ENCODE peak calls at places on chromosome 14, in five cellular contexts. C is cardiac muscle cell, Q is stomach, Z is aorta, R is lower lobe of right lung. N is an unnamed sample.
A peak's percentile ranks its signal among the peaks of the same experiment; 100 is the strongest.

GRCh38 chr14:50318031-50318626 is 6.0 kb downstream of the DMAC2L start:
- DNase-seq in C (peak; percentile 65), Q (no peak), Z (no peak), R (no peak), N (no peak)

GRCh38 chr14:86654558-86655184 is 1124.7 kb downstream of the FLRT2 start:
- DNase-seq in C (peak; percentile 73), Q (peak; percentile 80), Z (no peak), R (peak; percentile 55), N (peak; percentile 51)

GRCh38 chr14:79629891-79630560 is 581.3 kb downstream of the DIO2 start:
- DNase-seq in C (peak; percentile 9), Q (no peak), Z (no peak), R (no peak), N (no peak)

GRCh38 chr14:28754209-28754985 is 12.2 kb upstream of the FOXG1 start:
- DNase-seq in C (peak; percentile 66), Q (no peak), Z (no peak), R (no peak), N (no peak)

GRCh38 chr14:33357225-33358010 is 418.7 kb downstream of the NPAS3 start:
- DNase-seq in C (peak; percentile 31), Q (peak; percentile 61), Z (no peak), R (no peak), N (no peak)

GRCh38 chr14:66511849-66512248 is 3.9 kb downstream of the GPHN start:
- DNase-seq in C (no peak), Q (no peak), Z (no peak), R (no peak), N (no peak)

GRCh38 chr14:94761999-94762377 is 7.9 kb downstream of the GSC start:
- DNase-seq in C (no peak), Q (no peak), Z (no peak), R (no peak), N (no peak)

GRCh38 chr14:35337557-35338255 is 45.5 kb downstream of the PSMA6 start:
- DNase-seq in C (no peak), Q (no peak), Z (no peak), R (peak; percentile 63), N (peak; percentile 43)

GRCh38 chr14:23061995-23062394 is 4.7 kb upstream of the CDH24 start:
- DNase-seq in C (peak; percentile 98), Q (peak; percentile 61), Z (peak; percentile 80), R (no peak), N (no peak)

GRCh38 chr14:106308839-106309389 is 782.5 kb downstream of the TMEM121 start:
- DNase-seq in C (no peak), Q (peak; percentile 46), Z (peak; percentile 60), R (peak; percentile 67), N (peak; percentile 37)

GRCh38 chr14:33432407-33433023 is 493.8 kb downstream of the NPAS3 start:
- DNase-seq in C (peak; percentile 62), Q (no peak), Z (no peak), R (no peak), N (no peak)

GRCh38 chr14:21894003-21894897 is 220.6 kb upstream of the OR4E1 start:
- DNase-seq in C (peak; percentile 10), Q (peak; percentile 38), Z (no peak), R (no peak), N (no peak)

GRCh38 chr14:51487848-51488247 is 163.9 kb upstream of the FRMD6 start:
- DNase-seq in C (peak; percentile 40), Q (no peak), Z (no peak), R (no peak), N (no peak)

GRCh38 chr14:49992901-49993335 is 100.0 kb downstream of the ARF6 start:
- DNase-seq in C (peak; percentile 40), Q (no peak), Z (no peak), R (no peak), N (no peak)

GRCh38 chr14:56738020-56738419 is 72.3 kb downstream of the OTX2 start:
- DNase-seq in C (no peak), Q (no peak), Z (no peak), R (no peak), N (no peak)

GRCh38 chr14:33808187-33808586 is 142.7 kb downstream of the EGLN3 start:
- DNase-seq in C (no peak), Q (no peak), Z (no peak), R (no peak), N (no peak)

GRCh38 chr14:64095620-64096019 is 198.6 kb downstream of the ESR2 start:
- DNase-seq in C (peak; percentile 50), Q (no peak), Z (no peak), R (no peak), N (no peak)

GRCh38 chr14:36818212-36818611 is 156.6 kb downstream of the PAX9 start:
- DNase-seq in C (no peak), Q (no peak), Z (no peak), R (no peak), N (no peak)

GRCh38 chr14:100341301-100342031 is 18.3 kb downstream of the SLC25A47 start:
- DNase-seq in C (peak; percentile 68), Q (peak; percentile 41), Z (peak; percentile 81), R (peak; percentile 57), N (no peak)

GRCh38 chr14:97218336-97218712 is 421.1 kb downstream of the VRK1 start:
- DNase-seq in C (no peak), Q (no peak), Z (no peak), R (no peak), N (no peak)

GRCh38 chr14:101600336-101600890 is 39.1 kb downstream of the DIO3 start:
- DNase-seq in C (no peak), Q (no peak), Z (no peak), R (no peak), N (peak; percentile 6)

GRCh38 chr14:35378638-35379568 is 25.6 kb downstream of the NFKBIA start:
- DNase-seq in C (no peak), Q (no peak), Z (peak; percentile 64), R (no peak), N (no peak)

GRCh38 chr14:76289276-76289675 is 86.7 kb upstream of the ESRRB start:
- DNase-seq in C (no peak), Q (no peak), Z (no peak), R (no peak), N (no peak)

GRCh38 chr14:90608281-90608680 is 207.9 kb downstream of the TTC7B start:
- DNase-seq in C (no peak), Q (no peak), Z (no peak), R (no peak), N (no peak)

GRCh38 chr14:33556382-33557121 is 394.3 kb downstream of the EGLN3 start:
- DNase-seq in C (peak; percentile 68), Q (no peak), Z (no peak), R (no peak), N (no peak)

GRCh38 chr14:74853581-74853980 is 22.4 kb downstream of the PROX2 start:
- DNase-seq in C (no peak), Q (no peak), Z (no peak), R (no peak), N (no peak)
- H3K4me3 ChIP-seq in C (no peak overlapping the region), Q (no peak overlapping the region), Z (no peak overlapping the region), R (no peak overlapping the region), N (no peak overlapping the region)

DNA sequence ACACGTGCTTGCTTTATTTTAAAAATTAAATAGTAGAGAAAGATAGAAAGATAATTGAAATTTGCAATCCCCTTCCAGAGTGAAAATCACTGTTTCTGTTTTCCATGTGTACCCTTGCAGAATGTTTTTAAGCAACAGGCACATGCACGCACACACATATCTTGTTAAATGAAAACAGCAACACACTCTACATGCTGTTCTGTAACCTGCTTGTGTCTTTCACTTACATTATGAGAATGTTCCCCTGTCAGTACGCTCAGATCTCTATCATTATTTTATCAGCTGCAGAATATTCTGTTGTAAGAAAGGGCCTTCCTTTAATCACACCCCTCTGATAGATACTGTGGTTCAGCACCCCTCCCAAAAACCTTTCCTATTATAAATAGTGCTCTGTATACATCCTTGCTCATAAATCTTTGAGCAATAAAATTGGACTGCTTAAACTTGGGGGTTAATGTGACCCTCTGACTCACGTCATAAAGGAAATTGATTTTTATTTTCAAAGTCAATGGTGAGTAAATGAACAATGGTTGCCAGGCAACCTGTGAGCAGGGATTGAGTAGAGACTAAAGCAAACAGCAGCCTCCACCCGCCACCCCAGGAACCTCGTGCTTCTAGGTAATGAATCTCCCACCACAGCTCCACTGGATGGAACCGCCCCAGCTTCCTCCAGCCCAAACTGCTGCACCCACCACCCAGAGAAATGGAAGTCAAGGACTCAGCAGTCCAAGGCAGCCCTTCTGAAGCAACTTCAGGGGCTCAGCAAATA is 31.9 kb upstream of the CHGA start:
- DNase-seq in C (no peak), Q (no peak), Z (no peak), R (no peak), N (no peak)
- H3K4me1 ChIP-seq in C (peaks cover 3% of the 10 kb centered on the region), Q (no peaks in the 10 kb centered on the region), Z (no peaks in the 10 kb centered on the region), R (no peaks in the 10 kb centered on the region), N (no peaks in the 10 kb centered on the region)

DNA sequence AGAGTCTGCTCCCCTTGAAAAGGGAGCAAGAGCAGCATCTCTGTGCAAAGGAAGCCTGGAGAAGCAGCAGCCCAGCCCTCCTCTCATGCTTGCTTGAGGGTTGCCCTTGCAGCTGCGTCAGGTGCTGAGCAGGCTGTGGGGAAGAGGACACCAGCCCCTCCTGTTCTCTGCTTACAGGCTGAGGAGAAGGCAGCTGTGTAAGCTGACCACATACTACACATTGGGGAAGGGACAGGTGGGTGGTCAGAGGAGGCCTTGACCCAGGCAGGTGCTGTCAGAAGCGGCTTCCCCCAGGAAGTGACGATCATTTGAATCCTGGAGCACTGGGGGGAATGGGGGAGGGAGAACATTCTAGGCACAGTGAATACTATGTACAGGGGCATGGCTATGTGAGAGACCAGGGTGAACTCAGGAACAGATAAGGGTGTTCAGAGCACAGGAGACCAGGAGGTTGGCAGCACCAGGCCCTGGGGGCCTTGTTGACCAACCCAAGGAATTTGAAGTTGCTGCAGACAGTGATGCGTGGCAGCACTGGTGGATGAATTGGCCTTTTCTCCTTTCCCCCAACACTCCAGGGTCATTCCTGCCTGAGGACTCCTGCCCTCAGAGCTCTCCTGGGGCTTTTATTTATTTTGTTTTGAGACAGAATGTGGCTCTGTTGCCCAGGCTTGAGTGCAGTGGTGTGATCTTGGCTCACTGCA is 2.7 kb upstream of the KLC1 start:
- DNase-seq in C (no peak), Q (no peak), Z (no peak), R (no peak), N (no peak)
- H3K4me3 ChIP-seq in C (no peak overlapping the region), Q (no peak overlapping the region), Z (no peak overlapping the region), R (no peak overlapping the region), N (no peak overlapping the region)

GRCh38 chr14:104750658-104751057 is 2.3 kb upstream of the SIVA1 start:
- DNase-seq in C (no peak), Q (no peak), Z (no peak), R (no peak), N (no peak)
- H3K4me1 ChIP-seq in C (peaks cover 8% of the 10 kb centered on the region), Q (peaks cover 75% of the 10 kb centered on the region), Z (no peaks in the 10 kb centered on the region), R (peaks cover 22% of the 10 kb centered on the region), N (peaks cover 17% of the 10 kb centered on the region)

GRCh38 chr14:38211258-38211735 is 3.6 kb downstream of the SSTR1 start:
- DNase-seq in C (peak; percentile 8), Q (no peak), Z (no peak), R (no peak), N (peak; percentile 45)

GRCh38 chr14:38210587-38211257 is 3.0 kb downstream of the SSTR1 start:
- DNase-seq in C (peak; percentile 69), Q (peak; percentile 68), Z (no peak), R (no peak), N (peak; percentile 66)

GRCh38 chr14:38208825-38209562 is 1.3 kb downstream of the SSTR1 start:
- DNase-seq in C (peak; percentile 68), Q (peak; percentile 88), Z (peak; percentile 48), R (peak; percentile 44), N (peak; percentile 81)

GRCh38 chr14:38209572-38210159 is 2.0 kb downstream of the SSTR1 start:
- DNase-seq in C (peak; percentile 16), Q (peak; percentile 31), Z (no peak), R (peak; percentile 43), N (peak; percentile 73)

DNA sequence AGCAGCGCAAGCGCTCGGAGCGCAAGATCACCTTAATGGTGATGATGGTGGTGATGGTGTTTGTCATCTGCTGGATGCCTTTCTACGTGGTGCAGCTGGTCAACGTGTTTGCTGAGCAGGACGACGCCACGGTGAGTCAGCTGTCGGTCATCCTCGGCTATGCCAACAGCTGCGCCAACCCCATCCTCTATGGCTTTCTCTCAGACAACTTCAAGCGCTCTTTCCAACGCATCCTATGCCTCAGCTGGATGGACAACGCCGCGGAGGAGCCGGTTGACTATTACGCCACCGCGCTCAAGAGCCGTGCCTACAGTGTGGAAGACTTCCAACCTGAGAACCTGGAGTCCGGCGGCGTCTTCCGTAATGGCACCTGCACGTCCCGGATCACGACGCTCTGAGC is 2.5 kb downstream of the SSTR1 start:
- DNase-seq in C (peak; percentile 47), Q (peak; percentile 45), Z (no peak), R (peak; percentile 45), N (no peak)
- H3K4me3 ChIP-seq in C (no peak overlapping the region), Q (peak overlapping the region; percentile 53), Z (no peak overlapping the region), R (peak overlapping the region; percentile 52), N (no peak overlapping the region)

N was measured in pancreas.